ENCODE peak calls at places on chromosomes 5 and 9, in seven cellular contexts. S is body of pancreas, M is lower lobe of right lung, N is uterus, H is aorta, Y is tibial nerve, P is K562. U is an unnamed sample.

GRCh38 chr9:29006603-29007002 is 1433.3 kb upstream of the C9orf72 start:
- DNase-seq in S (no peak), M (no peak), N (no peak), H (no peak), Y (no peak), P (no peak), U (no peak)

GRCh38 chr5:9567039-9567438 is 21.2 kb upstream of the SEMA5A start:
- DNase-seq in S (no peak), M (no peak), N (no peak), H (no peak), Y (no peak), P (no peak), U (no peak)

GRCh38 chr5:167339205-167339604 is 952.2 kb upstream of the WWC1 start:
- DNase-seq in S (no peak), M (no peak), N (no peak), H (no peak), Y (no peak), P (no peak), U (no peak)

GRCh38 chr5:145960166-145960565 is 23.8 kb downstream of the SH3RF2 start:
- DNase-seq in S (no peak), M (no peak), N (no peak), H (no peak), Y (no peak), P (no peak), U (no peak)

GRCh38 chr9:110157812-110158629 is 49.9 kb downstream of the C9orf152 start:
- DNase-seq in S (no peak), M (no peak), N (no peak), H (no peak), Y (no peak), P (no peak), U (no peak)

GRCh38 chr5:73437126-73438047 is 11.2 kb downstream of the FOXD1 start:
- DNase-seq in S (no peak), M (no peak), N (no peak), H (peak), Y (no peak), P (peak), U (no peak)

GRCh38 chr9:108347463-108348153 is 508.2 kb downstream of the ACTL7B start:
- DNase-seq in S (no peak), M (no peak), N (no peak), H (no peak), Y (no peak), P (no peak), U (no peak)

GRCh38 chr9:131422241-131422792 is 28.4 kb downstream of the PRRC2B start:
- DNase-seq in S (peak), M (no peak), N (peak), H (peak), Y (no peak), P (no peak), U (no peak)

GRCh38 chr9:101342595-101342994 is 42.2 kb downstream of the BAAT start:
- DNase-seq in S (no peak), M (no peak), N (no peak), H (no peak), Y (no peak), P (no peak), U (no peak)

GRCh38 chr9:124016152-124017063 is 4.8 kb downstream of the LHX2 start:
- DNase-seq in S (no peak), M (no peak), N (no peak), H (no peak), Y (no peak), P (no peak), U (no peak)

GRCh38 chr5:168528521-168529360 is at the start of gene FBLL1:
- DNase-seq in S (peak), M (no peak), N (no peak), H (no peak), Y (no peak), P (peak), U (peak)

GRCh38 chr9:5448461-5448860 is 1.9 kb upstream of the CD274 start:
- DNase-seq in S (no peak), M (no peak), N (no peak), H (no peak), Y (no peak), P (no peak), U (no peak)

GRCh38 chr9:98897745-98898144 is 46.0 kb upstream of the COL15A1 start:
- DNase-seq in S (no peak), M (no peak), N (no peak), H (no peak), Y (no peak), P (peak), U (no peak)

GRCh38 chr5:113660848-113661247 is 147.4 kb downstream of the YTHDC2 start:
- DNase-seq in S (no peak), M (no peak), N (no peak), H (no peak), Y (no peak), P (no peak), U (no peak)

GRCh38 chr9:106964329-106964728 is 101.4 kb downstream of the ZNF462 start:
- DNase-seq in S (no peak), M (no peak), N (no peak), H (no peak), Y (no peak), P (no peak), U (no peak)

GRCh38 chr9:127788337-127789011 is 2.6 kb downstream of the CDK9 start:
- DNase-seq in S (peak), M (no peak), N (no peak), H (no peak), Y (no peak), P (no peak), U (peak)

GRCh38 chr5:99099691-99100090 is 170.9 kb upstream of the CHD1 start:
- DNase-seq in S (no peak), M (no peak), N (no peak), H (no peak), Y (no peak), P (no peak), U (no peak)

GRCh38 chr9:109538346-109538745 is 40.2 kb upstream of the PTPN3 start:
- DNase-seq in S (no peak), M (no peak), N (no peak), H (no peak), Y (no peak), P (no peak), U (no peak)

GRCh38 chr5:171272996-171273970 is 35.8 kb upstream of the TLX3 start:
- DNase-seq in S (no peak), M (no peak), N (no peak), H (no peak), Y (no peak), P (peak), U (no peak)

GRCh38 chr5:1551426-1551825 is 27.7 kb upstream of the LPCAT1 start:
- DNase-seq in S (no peak), M (no peak), N (no peak), H (peak), Y (no peak), P (no peak), U (peak)

GRCh38 chr5:128857061-128857677 is 108.1 kb upstream of the SLC27A6 start:
- DNase-seq in S (no peak), M (no peak), N (no peak), H (no peak), Y (no peak), P (no peak), U (no peak)

GRCh38 chr5:40437452-40437861 is 242.3 kb upstream of the PTGER4 start:
- DNase-seq in S (no peak), M (no peak), N (no peak), H (no peak), Y (no peak), P (no peak), U (no peak)

GRCh38 chr5:113581388-113581787 is 67.9 kb downstream of the YTHDC2 start:
- DNase-seq in S (no peak), M (no peak), N (no peak), H (no peak), Y (no peak), P (no peak), U (no peak)

GRCh38 chr5:175485631-175486030 is 7.3 kb downstream of the SFXN1 start:
- DNase-seq in S (no peak), M (no peak), N (no peak), H (no peak), Y (no peak), P (no peak), U (no peak)

GRCh38 chr5:83378624-83379259 is 92.8 kb upstream of the VCAN start:
- DNase-seq in S (no peak), M (no peak), N (no peak), H (no peak), Y (no peak), P (no peak), U (no peak)

GRCh38 chr9:69649566-69650260 is 22.5 kb downstream of the APBA1 start:
- DNase-seq in S (no peak), M (no peak), N (no peak), H (no peak), Y (no peak), P (no peak), U (no peak)

GRCh38 chr9:4849364-4849763 is 56.6 kb downstream of the RCL1 start:
- DNase-seq in S (no peak), M (no peak), N (no peak), H (no peak), Y (no peak), P (no peak), U (no peak)

GRCh38 chr9:130328349-130328801 is 62.8 kb downstream of the HMCN2 start:
- DNase-seq in S (peak), M (no peak), N (peak), H (no peak), Y (peak), P (no peak), U (no peak)

GRCh38 chr5:122653087-122654017 is 121.5 kb upstream of the SNX2 start:
- DNase-seq in S (no peak), M (no peak), N (no peak), H (no peak), Y (no peak), P (no peak), U (no peak)

GRCh38 chr5:91151947-91152346 is 231.2 kb downstream of the ARRDC3 start:
- DNase-seq in S (peak), M (peak), N (no peak), H (no peak), Y (no peak), P (no peak), U (peak)

GRCh38 chr9:84230355-84231136 is 110.0 kb downstream of the SLC28A3 start:
- DNase-seq in S (no peak), M (no peak), N (no peak), H (no peak), Y (no peak), P (no peak), U (no peak)

GRCh38 chr9:37030591-37030939 is 3.5 kb downstream of the PAX5 start:
- DNase-seq in S (no peak), M (no peak), N (no peak), H (no peak), Y (no peak), P (no peak), U (no peak)

GRCh38 chr5:9507974-9508373 is 37.9 kb downstream of the SEMA5A start:
- DNase-seq in S (no peak), M (no peak), N (no peak), H (no peak), Y (no peak), P (no peak), U (no peak)

GRCh38 chr5:72379936-72380335 is 59.8 kb downstream of the PTCD2 start:
- DNase-seq in S (no peak), M (no peak), N (no peak), H (no peak), Y (no peak), P (no peak), U (no peak)

GRCh38 chr9:31104249-31104648 is 1280.2 kb upstream of the ACO1 start:
- DNase-seq in S (no peak), M (no peak), N (no peak), H (no peak), Y (no peak), P (no peak), U (no peak)

DNA sequence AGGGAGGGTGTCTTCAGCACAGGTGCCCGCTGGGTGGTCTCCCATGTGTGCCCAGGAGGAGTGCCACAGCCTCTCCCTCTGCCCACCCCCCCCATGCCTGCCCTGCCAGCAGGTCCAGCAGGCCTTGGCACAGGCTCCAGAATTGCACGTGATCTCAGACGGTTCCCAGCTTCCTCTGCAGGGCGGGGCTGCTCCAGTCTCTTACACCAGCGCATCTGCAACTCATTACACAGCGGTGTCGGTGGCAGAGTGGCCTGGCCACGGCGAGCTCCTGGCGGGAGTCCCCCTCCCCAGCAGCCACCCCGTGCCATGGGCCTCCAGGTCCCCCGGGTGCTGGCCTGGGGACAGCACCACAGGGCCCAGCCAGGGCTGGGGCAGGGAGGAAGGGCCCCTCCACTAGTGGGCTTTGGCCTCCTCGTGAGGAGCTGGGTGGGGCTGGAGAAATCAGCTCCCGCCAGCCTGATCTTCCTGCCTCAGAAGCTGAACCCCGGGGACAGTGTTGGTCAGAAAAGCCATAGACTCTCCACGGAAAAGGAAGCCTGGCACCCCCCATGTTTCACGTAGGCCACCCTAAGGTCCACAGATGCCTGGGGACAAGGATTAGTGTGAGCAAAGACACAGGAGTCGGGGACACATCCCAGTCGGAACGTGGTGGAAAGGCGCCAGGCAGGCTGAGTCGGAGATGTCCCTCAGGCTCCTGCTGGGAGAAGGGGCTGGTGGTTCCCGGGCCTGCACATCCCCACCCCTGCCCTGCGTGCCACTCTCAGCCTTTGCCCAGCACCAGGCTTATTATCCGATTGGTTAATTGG is 40.2 kb downstream of the RXRA start:
- DNase-seq in S (peak), M (peak), N (peak), H (peak), Y (peak), P (no peak), U (peak)
- H3K27ac ChIP-seq in S (peak), M (peak), N (peak), H (peak), Y (peak), P (no peak), U (peak)

GRCh38 chr5:96712100-96712746 is 50.0 kb downstream of the CAST start:
- DNase-seq in S (no peak), M (no peak), N (no peak), H (no peak), Y (no peak), P (no peak), U (peak)

GRCh38 chr5:96714951-96715451 is 52.8 kb downstream of the CAST start:
- DNase-seq in S (peak), M (peak), N (peak), H (no peak), Y (no peak), P (peak), U (peak)

GRCh38 chr5:96716007-96716406 is 53.8 kb downstream of the CAST start:
- DNase-seq in S (no peak), M (no peak), N (no peak), H (no peak), Y (no peak), P (no peak), U (no peak)

GRCh38 chr5:96716716-96717115 is 54.5 kb downstream of the CAST start:
- DNase-seq in S (no peak), M (no peak), N (no peak), H (no peak), Y (no peak), P (no peak), U (no peak)

GRCh38 chr5:96714450-96714849 is 52.3 kb downstream of the CAST start:
- DNase-seq in S (no peak), M (no peak), N (no peak), H (no peak), Y (no peak), P (no peak), U (no peak)
- H3K27ac ChIP-seq in S (peak), M (peak), N (peak), H (no peak), Y (peak), P (no peak), U (peak)

DNA sequence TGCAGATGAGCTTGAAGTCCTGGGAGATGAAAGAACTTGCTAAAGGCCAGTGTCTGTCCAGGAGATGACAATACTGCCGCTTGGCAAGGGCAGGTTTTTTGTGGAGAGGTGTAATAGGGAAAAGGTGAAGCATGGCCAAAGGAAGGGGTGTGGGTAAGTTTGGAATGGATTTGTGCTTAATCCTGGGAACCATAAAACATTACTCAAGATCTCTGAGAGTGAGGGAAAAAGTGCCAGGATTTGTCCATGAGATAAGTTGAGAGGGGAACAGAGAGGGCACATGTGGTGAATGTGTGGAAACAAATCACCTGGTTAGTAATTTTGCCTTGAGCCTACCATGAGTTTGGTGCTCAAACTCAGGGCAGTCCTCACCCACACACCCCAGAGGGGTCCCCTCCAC is 108.8 kb upstream of the CD180 start:
- DNase-seq in S (no peak), M (no peak), N (peak), H (no peak), Y (no peak), P (no peak), U (no peak)
- H3K27ac ChIP-seq in S (no peak), M (peak), N (peak), H (no peak), Y (peak), P (no peak), U (no peak)

GRCh38 chr9:114378016-114378415 is 9.8 kb downstream of the AKNA start:
- DNase-seq in S (no peak), M (no peak), N (no peak), H (peak), Y (no peak), P (no peak), U (no peak)

GRCh38 chr9:114375386-114375785 is 12.4 kb downstream of the AKNA start:
- DNase-seq in S (no peak), M (no peak), N (no peak), H (no peak), Y (no peak), P (no peak), U (no peak)

GRCh38 chr9:114377046-114377445 is 10.7 kb downstream of the AKNA start:
- DNase-seq in S (no peak), M (no peak), N (no peak), H (peak), Y (no peak), P (no peak), U (no peak)

GRCh38 chr9:114374936-114375335 is 12.8 kb downstream of the AKNA start:
- DNase-seq in S (no peak), M (no peak), N (no peak), H (peak), Y (no peak), P (no peak), U (no peak)

GRCh38 chr9:114376586-114376985 is 11.2 kb downstream of the AKNA start:
- DNase-seq in S (no peak), M (no peak), N (no peak), H (peak), Y (no peak), P (no peak), U (no peak)
- H3K27ac ChIP-seq in S (no peak), M (no peak), N (peak), H (no peak), Y (no peak), P (no peak), U (no peak)

DNA sequence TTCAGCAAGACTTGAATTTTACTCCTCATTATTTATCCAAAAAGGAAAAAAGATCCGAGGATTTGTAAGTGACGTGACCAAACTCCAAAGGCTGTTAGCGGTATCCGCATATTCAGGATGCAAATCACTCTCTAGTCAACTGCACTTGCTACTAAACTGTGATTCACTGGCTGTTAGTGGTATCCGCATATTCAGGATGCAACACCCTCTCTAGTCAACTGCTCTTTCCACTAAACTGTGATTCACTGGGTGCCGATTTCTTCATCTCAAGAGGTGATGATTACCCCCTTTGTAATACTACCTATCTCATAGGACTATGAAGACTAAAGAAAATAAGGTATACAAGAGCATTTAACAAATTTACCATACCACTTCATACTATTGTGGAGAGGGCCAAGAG is 5.7 kb downstream of the MAPKAP1 start:
- DNase-seq in S (no peak), M (no peak), N (no peak), H (no peak), Y (no peak), P (no peak), U (no peak)
- H3K27ac ChIP-seq in S (no peak), M (no peak), N (no peak), H (no peak), Y (no peak), P (no peak), U (no peak)

GRCh38 chr5:28808967-28809810 is 1770.8 kb upstream of the CDH9 start:
- DNase-seq in S (no peak), M (no peak), N (no peak), H (peak), Y (no peak), P (peak), U (no peak)

GRCh38 chr5:28809811-28810750 is 1771.7 kb upstream of the CDH9 start:
- DNase-seq in S (no peak), M (no peak), N (no peak), H (peak), Y (no peak), P (peak), U (no peak)

GRCh38 chr5:28810751-28811136 is 1772.4 kb upstream of the CDH9 start:
- DNase-seq in S (no peak), M (no peak), N (no peak), H (no peak), Y (no peak), P (peak), U (no peak)

DNA sequence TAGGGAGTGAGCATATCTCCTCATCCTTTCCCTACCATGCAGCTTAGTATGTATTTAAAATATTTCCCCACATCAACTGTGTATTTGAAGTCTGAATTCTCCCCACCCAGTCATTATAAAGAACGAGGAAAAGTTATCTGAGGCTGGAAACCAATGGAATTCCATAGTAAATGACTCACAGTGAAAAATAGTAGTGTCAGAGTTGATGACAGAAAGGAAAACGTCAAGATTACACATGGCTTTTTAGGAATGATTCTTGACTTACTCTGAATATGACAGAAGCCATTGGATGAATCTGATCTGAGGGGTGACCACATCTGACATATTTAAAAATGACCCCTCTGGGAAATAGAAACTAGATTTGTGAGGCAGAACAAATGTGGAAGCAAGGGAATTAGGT is 1768.8 kb upstream of the CDH9 start:
- DNase-seq in S (no peak), M (no peak), N (no peak), H (no peak), Y (no peak), P (no peak), U (no peak)
- H3K27ac ChIP-seq in S (no peak), M (no peak), N (no peak), H (no peak), Y (no peak), P (no peak), U (no peak)